ENCODE peak calls at places on chromosomes 11 and 22, in seven cellular contexts. L is IMR-90; K is heart right ventricle; O is A549; D is fibroblast of pulmonary artery; B is PC-3; H is CD8-positive, alpha-beta T cell. N is an unnamed sample.

GRCh38 chr11:4610258-4610935 is 2.4 kb upstream of the TRIM68 start:
- DNase-seq in L (peak; percentile 5), O (no peak), B (no peak), H (no peak), D (peak; percentile 37), K (no peak), N (no peak)

GRCh38 chr11:108873305-108873704 is 208.4 kb downstream of the DDX10 start:
- DNase-seq in B (peak; percentile 59), D (no peak), O (no peak), L (peak; percentile 17), H (no peak), K (no peak), N (no peak)

GRCh38 chr22:20865869-20866445 is 7.2 kb downstream of the SNAP29 start:
- DNase-seq in K (no peak), B (no peak), O (no peak), L (no peak), H (no peak), D (no peak), N (no peak)

GRCh38 chr11:47716692-47717091 is 1.5 kb upstream of the AGBL2 start:
- DNase-seq in L (no peak), K (no peak), B (no peak), H (no peak), O (peak; percentile 26), D (no peak), N (no peak)

GRCh38 chr11:70675697-70676374 is 277.5 kb downstream of the CTTN start:
- DNase-seq in B (peak; percentile 41), K (no peak), O (peak; percentile 11), H (no peak), L (no peak), D (no peak), N (no peak)

GRCh38 chr11:8261921-8262551 is 1.6 kb downstream of the LMO1 start:
- DNase-seq in K (no peak), D (no peak), B (no peak), L (no peak), O (no peak), H (no peak), N (no peak)

GRCh38 chr22:45072322-45072903 is 62.6 kb upstream of the PHF21B start:
- DNase-seq in B (peak; percentile 89), L (peak; percentile 81), H (no peak), O (peak; percentile 52), K (no peak), D (peak; percentile 57), N (peak; percentile 86)

GRCh38 chr22:19599626-19600243 is 75.5 kb upstream of the CLDN5 start:
- DNase-seq in H (no peak), D (no peak), B (peak; percentile 35), L (no peak), O (no peak), K (no peak), N (no peak)

GRCh38 chr11:63769044-63769718 is 606 bp upstream of the ZFTA start:
- DNase-seq in H (peak; percentile 48), K (peak; percentile 68), B (peak; percentile 46), L (no peak), D (peak; percentile 30), O (no peak), N (peak; percentile 27)

GRCh38 chr11:65786786-65787636 is at the start of gene OVOL1:
- DNase-seq in D (no peak), B (peak; percentile 93), K (no peak), O (no peak), L (no peak), H (peak; percentile 23), N (no peak)

GRCh38 chr11:11577246-11577855 is 44.5 kb downstream of the GALNT18 start:
- DNase-seq in L (peak; percentile 50), B (peak; percentile 32), K (no peak), H (no peak), D (peak; percentile 8), O (no peak), N (peak; percentile 16)

GRCh38 chr22:50269573-50270301 is 443 bp downstream of the MAPK11 start:
- DNase-seq in D (peak; percentile 45), O (no peak), H (peak; percentile 19), L (peak; percentile 31), K (peak; percentile 56), B (peak; percentile 27), N (peak; percentile 21)

GRCh38 chr11:117058761-117059233 is 39.4 kb downstream of the SIK3 start:
- DNase-seq in O (no peak), K (no peak), L (peak; percentile 68), H (no peak), D (peak; percentile 82), B (no peak), N (peak; percentile 86)

GRCh38 chr22:32237021-32237420 is 18.1 kb downstream of the SLC5A4 start:
- DNase-seq in D (no peak), L (no peak), B (no peak), O (no peak), K (no peak), H (no peak), N (no peak)

GRCh38 chr22:42365337-42365865 is 66.8 kb downstream of the NFAM1 start:
- DNase-seq in D (no peak), O (no peak), L (no peak), H (no peak), B (no peak), K (no peak), N (no peak)

GRCh38 chr11:108958446-108959123 is 293.7 kb downstream of the DDX10 start:
- DNase-seq in O (peak; percentile 29), L (peak; percentile 82), H (no peak), K (no peak), B (peak; percentile 78), D (peak; percentile 50), N (peak; percentile 84)

GRCh38 chr22:27107824-27108223 is 450.4 kb downstream of the MIAT start:
- DNase-seq in H (no peak), K (peak; percentile 54), L (peak; percentile 94), O (peak; percentile 91), D (peak; percentile 88), B (peak; percentile 25), N (peak; percentile 90)

GRCh38 chr11:64747961-64748715 is 4.2 kb upstream of the RASGRP2 start:
- DNase-seq in D (no peak), L (peak; percentile 66), B (no peak), K (no peak), O (no peak), H (no peak), N (peak; percentile 71)

GRCh38 chr11:61516675-61517516 is 8.3 kb downstream of the LRRC10B start:
- DNase-seq in L (no peak), O (peak; percentile 28), D (peak; percentile 14), K (no peak), B (peak; percentile 43), H (peak; percentile 75), N (peak; percentile 18)

GRCh38 chr11:112928136-112928535 is 33.1 kb upstream of the NCAM1 start:
- DNase-seq in H (no peak), D (no peak), O (no peak), K (no peak), B (no peak), L (no peak), N (no peak)

GRCh38 chr11:131980878-131981668 is 610.7 kb downstream of the NTM start:
- DNase-seq in H (no peak), L (no peak), B (no peak), D (no peak), K (no peak), O (no peak), N (no peak)

GRCh38 chr11:100105605-100106358 is 581.3 kb upstream of the ARHGAP42 start:
- DNase-seq in B (no peak), D (no peak), L (no peak), H (no peak), K (no peak), O (no peak), N (no peak)

GRCh38 chr11:94653561-94653960 is 86.4 kb downstream of the PIWIL4 start:
- DNase-seq in D (no peak), B (no peak), K (no peak), H (no peak), L (no peak), O (no peak), N (no peak)

DNA sequence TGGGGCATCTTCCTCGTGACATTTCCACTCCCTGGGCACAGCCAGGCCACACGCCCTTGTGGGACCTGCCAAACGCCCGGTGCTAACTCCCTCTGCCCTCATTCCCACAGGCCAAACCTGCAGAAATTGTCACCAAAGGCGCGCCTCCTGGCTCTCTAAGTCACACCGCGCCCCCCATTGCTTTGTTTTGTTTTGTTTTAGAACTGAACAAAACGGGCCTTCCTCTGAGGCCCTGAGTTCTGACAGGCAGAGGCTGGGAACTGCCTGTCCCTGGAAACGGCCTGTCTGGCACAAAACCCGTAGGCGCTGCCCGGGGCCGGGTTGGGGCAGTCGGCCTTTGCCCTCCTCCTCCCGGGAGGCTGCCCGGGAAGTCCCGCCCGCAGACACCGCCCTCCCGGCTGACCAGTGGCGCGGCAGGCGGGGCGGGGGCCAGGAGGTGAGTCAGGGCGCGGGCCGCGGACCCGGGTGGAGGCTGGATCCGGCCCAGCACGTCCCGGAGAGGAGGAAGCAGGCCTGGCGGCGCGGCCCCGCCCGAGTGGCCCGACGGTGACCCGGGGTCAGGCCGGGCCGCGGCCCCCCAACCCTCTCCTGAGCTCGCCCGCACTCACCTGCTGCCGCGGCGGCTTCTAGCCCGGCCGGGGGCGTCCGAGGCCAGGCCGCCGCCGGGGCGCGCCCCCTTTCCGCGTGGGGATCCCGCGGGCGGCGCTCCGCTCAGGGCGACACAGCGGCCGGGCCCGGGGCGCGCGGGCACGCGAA is 465 bp downstream of the SUN2 start:
- DNase-seq in H (peak; percentile 58), B (peak; percentile 66), L (peak; percentile 48), D (peak; percentile 68), O (peak; percentile 73), K (peak; percentile 95), N (peak; percentile 73)
- TF ChIP-seq CTCF in H (no peak), B (no peak), L (peak; percentile 3), D (no peak), O (no peak), K (no peak), N (no peak)

GRCh38 chr22:23836692-23837495 is 1.9 kb downstream of the DERL3 start:
- DNase-seq in B (no peak), O (no peak), L (no peak), H (no peak), K (no peak), D (no peak), N (no peak)
- H3K4me3 ChIP-seq in B (no peak overlapping the region), O (no peak overlapping the region), L (no peak overlapping the region), H (no peak overlapping the region), K (no peak overlapping the region), D (no peak overlapping the region), N (no peak overlapping the region)

DNA sequence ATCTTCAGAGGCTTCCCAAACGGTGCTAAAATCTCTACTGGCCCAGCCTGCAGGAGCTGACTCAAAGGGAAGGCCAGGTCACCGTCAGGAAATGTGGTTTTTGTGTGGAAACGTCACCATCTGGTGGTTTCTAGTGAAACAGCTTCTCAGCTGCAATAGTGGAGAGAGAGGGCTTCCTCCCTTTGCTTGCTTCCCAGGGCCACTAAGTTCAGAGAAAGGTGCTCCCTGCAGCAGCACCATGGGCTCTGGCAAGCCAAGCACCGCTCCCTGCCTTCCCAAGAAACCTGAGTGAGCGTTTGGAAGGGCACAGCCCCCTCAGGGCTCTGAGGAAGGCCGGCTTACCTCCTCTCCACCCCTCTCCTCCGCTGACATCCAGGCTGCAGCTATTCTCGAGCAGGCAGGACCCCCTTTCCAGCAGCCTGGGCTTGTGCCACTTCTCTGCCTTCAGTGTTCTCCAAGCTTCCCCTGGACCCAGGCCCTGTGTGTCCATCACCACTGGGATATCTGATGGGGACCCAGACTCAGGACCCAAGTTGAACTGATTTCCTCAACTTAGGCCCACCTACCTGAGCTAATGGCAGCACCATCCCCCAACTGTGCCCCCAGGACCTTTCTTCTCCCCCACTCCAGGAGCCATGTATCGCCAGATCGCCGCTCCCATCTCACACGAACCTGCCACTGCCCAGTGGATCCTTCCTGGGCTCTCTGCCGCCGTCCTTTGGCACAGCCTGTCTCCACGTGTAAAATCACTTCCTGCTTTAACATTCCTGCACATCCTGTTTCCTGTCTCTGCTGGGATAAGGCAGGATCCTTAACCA is 9.8 kb downstream of the SPATA19 start:
- DNase-seq in K (no peak), B (peak; percentile 65), H (no peak), L (peak; percentile 4), D (peak; percentile 64), O (peak; percentile 73), N (peak; percentile 63)
- TF ChIP-seq CTCF in K (peak; percentile 46), B (peak; percentile 54), H (peak; percentile 35), L (no peak), D (peak; percentile 56), O (peak; percentile 64), N (peak; percentile 52)

GRCh38 chr11:122294041-122294440 is 178.0 kb upstream of the BLID start:
- DNase-seq in B (no peak), K (no peak), L (no peak), H (no peak), D (no peak), O (no peak), N (no peak)
- H3K4me3 ChIP-seq in B (no peak overlapping the region), K (no peak overlapping the region), L (no peak overlapping the region), H (no peak overlapping the region), D (no peak overlapping the region), O (no peak overlapping the region), N (no peak overlapping the region)